ENCODE peak calls at places on chromosomes 16 and 17, in four cellular contexts. V is CD4-positive, alpha-beta T cell; B is lower leg skin; W is Peyer's patch. C is an unnamed sample.

GRCh38 chr16:23840310-23840709 is 4.5 kb downstream of the PRKCB start:
- DNase-seq in V (no peak), B (no peak), W (no peak), C (no peak)

GRCh38 chr16:7605812-7606211 is 273.2 kb downstream of the RBFOX1 start:
- DNase-seq in V (no peak), B (no peak), W (no peak), C (no peak)

GRCh38 chr16:51440096-51440495 is 289.0 kb upstream of the SALL1 start:
- DNase-seq in V (no peak), B (no peak), W (no peak), C (no peak)

GRCh38 chr17:65588194-65588808 is 26.9 kb upstream of the AXIN2 start:
- DNase-seq in V (no peak), B (no peak), W (peak; percentile 88), C (no peak)

GRCh38 chr17:6913608-6914443 is 82.0 kb upstream of the ALOX12 start:
- DNase-seq in V (peak; percentile 67), B (peak; percentile 74), W (peak; percentile 89), C (peak; percentile 53)

GRCh38 chr16:15732416-15732815 is 82.4 kb downstream of the NDE1 start:
- DNase-seq in V (no peak), B (no peak), W (no peak), C (no peak)

GRCh38 chr17:1873418-1873817 is 43.6 kb downstream of the RPA1 start:
- DNase-seq in V (no peak), B (no peak), W (no peak), C (no peak)

GRCh38 chr16:47715442-47716054 is 254.4 kb downstream of the PHKB start:
- DNase-seq in V (no peak), B (no peak), W (no peak), C (no peak)

GRCh38 chr16:30805370-30806169 is 18.6 kb upstream of the ZNF629 start:
- DNase-seq in V (peak; percentile 58), B (peak; percentile 77), W (peak; percentile 91), C (peak; percentile 65)

GRCh38 chr16:29315046-29315445 is 91.5 kb downstream of the NPIPB11 start:
- DNase-seq in V (no peak), B (no peak), W (no peak), C (no peak)

GRCh38 chr17:3602499-3602898 is 6.7 kb downstream of the TRPV1 start:
- DNase-seq in V (no peak), B (no peak), W (peak; percentile 57), C (no peak)

GRCh38 chr17:41959030-41959335 is 7.6 kb upstream of the CNP start:
- DNase-seq in V (no peak), B (no peak), W (no peak), C (no peak)

GRCh38 chr17:48603959-48604769 is 622 bp downstream of the HOXB6 start:
- DNase-seq in V (no peak), B (no peak), W (peak; percentile 76), C (no peak)

GRCh38 chr17:27598337-27599050 is 32.5 kb upstream of the LGALS9 start:
- DNase-seq in V (no peak), B (no peak), W (no peak), C (no peak)

GRCh38 chr16:26680671-26681070 is 386.1 kb upstream of the C16orf82 start:
- DNase-seq in V (no peak), B (no peak), W (no peak), C (no peak)
- TF ChIP-seq CTCF in V (no peak), B (no peak), W (no peak), C (no peak)

GRCh38 chr16:66109677-66110076 is 256.8 kb upstream of the CDH5 start:
- DNase-seq in V (no peak), B (no peak), W (no peak), C (no peak)

GRCh38 chr16:66120656-66121055 is 245.8 kb upstream of the CDH5 start:
- DNase-seq in V (no peak), B (no peak), W (no peak), C (no peak)

GRCh38 chr16:66116163-66116792 is 250.2 kb upstream of the CDH5 start:
- DNase-seq in V (no peak), B (no peak), W (no peak), C (no peak)

DNA sequence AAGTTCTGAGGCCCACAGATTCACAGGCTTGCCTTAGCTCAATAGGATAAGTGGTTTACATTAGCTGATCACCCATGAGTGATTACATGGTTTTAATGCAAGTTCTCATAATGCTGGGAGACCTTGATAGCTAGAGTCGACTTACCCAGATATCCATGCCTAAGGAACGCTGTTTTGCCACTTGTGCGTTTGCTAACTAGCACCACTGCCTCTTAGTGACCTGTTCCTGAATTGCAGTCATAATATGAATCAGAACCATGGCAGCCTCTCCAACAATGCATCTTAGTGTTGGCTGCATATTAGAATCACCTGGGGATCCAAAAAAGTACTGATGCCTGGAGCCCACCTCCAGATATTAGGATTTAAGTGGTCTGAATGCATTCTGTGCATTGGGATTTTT is 251.1 kb upstream of the CDH5 start:
- DNase-seq in V (no peak), B (no peak), W (no peak), C (no peak)
- TF ChIP-seq CTCF in V (no peak), B (no peak), W (no peak), C (peak; percentile 20)

GRCh38 chr17:45908935-45909334 is 14.6 kb downstream of the MAPT start:
- DNase-seq in V (no peak), B (no peak), W (no peak), C (no peak)

GRCh38 chr17:45907720-45908395 is 13.5 kb downstream of the MAPT start:
- DNase-seq in V (no peak), B (no peak), W (no peak), C (no peak)

GRCh38 chr17:45912319-45912718 is 18.0 kb downstream of the MAPT start:
- DNase-seq in V (no peak), B (no peak), W (no peak), C (no peak)

GRCh38 chr17:45908460-45908859 is 14.1 kb downstream of the MAPT start:
- DNase-seq in V (no peak), B (no peak), W (no peak), C (no peak)

GRCh38 chr17:45910667-45911066 is 16.3 kb downstream of the MAPT start:
- DNase-seq in V (no peak), B (no peak), W (no peak), C (no peak)
- TF ChIP-seq CTCF in V (no peak), B (no peak), W (no peak), C (no peak)

DNA sequence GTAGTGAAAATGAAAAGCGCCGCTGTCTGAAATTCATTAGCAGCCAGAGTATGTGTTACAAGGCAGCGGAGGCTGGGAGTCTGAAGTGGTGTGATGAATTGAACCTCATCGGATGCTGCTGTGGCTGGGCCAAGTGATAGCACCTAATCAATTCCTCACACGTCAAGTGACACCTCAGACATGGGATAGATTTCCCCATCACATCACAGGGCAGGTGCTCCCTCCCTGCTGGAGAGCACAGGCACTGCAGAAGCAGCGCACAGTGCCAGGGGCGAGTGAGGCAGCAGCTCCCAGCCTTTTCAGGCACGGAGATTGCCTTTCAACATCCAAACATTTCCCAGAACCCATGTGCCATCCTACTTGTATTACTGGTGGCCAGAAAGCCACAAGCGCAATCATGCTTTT is 32.2 kb downstream of the DRC3 start:
- DNase-seq in V (no peak), B (no peak), W (no peak), C (no peak)
- TF ChIP-seq CTCF in V (no peak), B (no peak), W (no peak), C (peak; percentile 51)

DNA sequence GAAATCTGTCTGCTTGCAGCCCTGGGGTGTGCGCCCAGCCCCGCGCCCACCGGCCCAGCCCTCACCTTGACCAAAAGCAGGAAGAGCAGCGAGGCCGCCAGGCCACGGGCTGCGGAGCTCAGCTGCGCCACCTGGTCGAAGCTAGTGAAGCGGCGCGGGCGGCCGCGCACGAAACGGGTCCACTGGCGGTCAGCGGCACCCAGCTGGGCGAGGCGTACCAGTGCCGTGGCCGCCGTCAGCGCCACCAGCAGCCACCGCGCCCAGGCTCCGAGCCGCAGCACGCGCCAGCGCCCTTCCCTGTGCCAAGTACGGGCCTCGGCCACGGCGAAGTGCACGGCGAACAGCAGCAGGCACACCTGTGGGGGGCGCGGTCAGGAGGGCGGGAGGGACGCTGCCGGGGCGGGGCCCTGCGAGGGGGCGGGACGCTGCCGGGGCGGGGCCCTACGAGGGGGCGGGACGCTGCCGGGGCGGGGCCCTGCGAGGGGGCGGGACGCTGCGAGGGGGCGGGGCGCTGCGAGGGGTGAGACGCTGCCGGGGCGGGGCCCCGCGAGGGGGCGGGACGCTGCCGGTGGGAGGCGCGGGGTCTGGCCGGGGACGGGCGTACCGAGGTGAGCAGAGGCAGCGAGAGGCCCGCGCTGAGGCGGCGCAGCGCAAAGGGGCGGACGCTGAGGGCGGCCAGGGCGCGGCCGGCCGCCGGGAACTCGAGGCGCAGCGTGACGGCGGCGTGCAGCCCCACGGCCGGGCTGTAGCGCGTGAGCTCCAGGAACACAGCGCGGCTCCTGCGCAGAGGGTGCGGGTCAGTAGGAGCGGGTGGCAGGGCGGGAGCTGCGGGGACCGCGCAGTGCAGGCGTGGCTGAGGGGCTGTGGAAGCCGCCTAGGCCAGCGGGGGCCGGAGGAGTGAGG is 43.3 kb downstream of the TSC2 start:
- DNase-seq in V (no peak), B (peak; percentile 70), W (peak; percentile 88), C (peak; percentile 87)
- TF ChIP-seq CTCF in V (no peak), B (no peak), W (peak; percentile 10), C (peak; percentile 60)

GRCh38 chr16:70571623-70572022 is 48.0 kb downstream of the SF3B3 start:
- DNase-seq in V (no peak), B (no peak), W (peak; percentile 24), C (no peak)
- TF ChIP-seq CTCF in V (no peak), B (no peak), W (no peak), C (no peak)

C was measured in progenitor cell of endocrine pancreas.